ENCODE peak calls at places on chromosomes 4 and X, in four cellular contexts. G is astrocyte of the cerebellum, D is GM06990, B is Peyer's patch. K is an unnamed sample.

GRCh38 chr4:55507612-55508011 is 39.1 kb downstream of the CLOCK start:
- DNase-seq in G (no peak), D (no peak), B (no peak), K (no peak)

GRCh38 chrX:50609796-50610195 is 139.2 kb upstream of the DGKK start:
- DNase-seq in G (no peak), D (no peak), B (no peak), K (no peak)

GRCh38 chr4:69546121-69546520 is 50.4 kb upstream of the UGT2B4 start:
- DNase-seq in G (no peak), D (no peak), B (no peak), K (no peak)

GRCh38 chr4:158590219-158590618 is 68.5 kb downstream of the RXFP1 start:
- DNase-seq in G (no peak), D (no peak), B (no peak), K (no peak)

GRCh38 chr4:103207673-103208072 is 9.5 kb upstream of the CENPE start:
- DNase-seq in G (no peak), D (no peak), B (no peak), K (no peak)

GRCh38 chr4:78954048-78954666 is 14.9 kb upstream of the PAQR3 start:
- DNase-seq in G (no peak), D (no peak), B (no peak), K (no peak)

GRCh38 chr4:106985830-106986229 is 50.3 kb downstream of the DKK2 start:
- DNase-seq in G (peak; percentile 2), D (no peak), B (no peak), K (no peak)

GRCh38 chr4:110198472-110199419 is at the start of gene ELOVL6:
- DNase-seq in G (peak; percentile 44), D (peak; percentile 69), B (peak; percentile 76), K (no peak)

GRCh38 chr4:10063544-10064300 is 42.4 kb upstream of the SLC2A9 start:
- DNase-seq in G (peak; percentile 70), D (no peak), B (peak; percentile 57), K (peak; percentile 9)

GRCh38 chr4:156838761-156839160 is 132.8 kb downstream of the PDGFC start:
- DNase-seq in G (no peak), D (no peak), B (no peak), K (no peak)

GRCh38 chr4:185142911-185143595 is at the start of gene SLC25A4:
- DNase-seq in G (peak; percentile 19), D (peak; percentile 94), B (peak; percentile 94), K (no peak)

GRCh38 chr4:15238720-15239119 is 189.1 kb upstream of the C1QTNF7 start:
- DNase-seq in G (no peak), D (no peak), B (no peak), K (no peak)

GRCh38 chr4:24195976-24196736 is 306.3 kb upstream of the PPARGC1A start:
- DNase-seq in G (no peak), D (no peak), B (no peak), K (no peak)

GRCh38 chrX:15606064-15606590 is 5.4 kb upstream of the ACE2 start:
- DNase-seq in G (no peak), D (no peak), B (no peak), K (no peak)
- H3K4me3 ChIP-seq in G (no peak overlapping the region), D (no peak overlapping the region), B (no peak overlapping the region), K (no peak overlapping the region)

GRCh38 chrX:39137363-39137954 is 336.2 kb downstream of the MID1IP1 start:
- DNase-seq in G (no peak), D (no peak), B (no peak), K (no peak)

DNA sequence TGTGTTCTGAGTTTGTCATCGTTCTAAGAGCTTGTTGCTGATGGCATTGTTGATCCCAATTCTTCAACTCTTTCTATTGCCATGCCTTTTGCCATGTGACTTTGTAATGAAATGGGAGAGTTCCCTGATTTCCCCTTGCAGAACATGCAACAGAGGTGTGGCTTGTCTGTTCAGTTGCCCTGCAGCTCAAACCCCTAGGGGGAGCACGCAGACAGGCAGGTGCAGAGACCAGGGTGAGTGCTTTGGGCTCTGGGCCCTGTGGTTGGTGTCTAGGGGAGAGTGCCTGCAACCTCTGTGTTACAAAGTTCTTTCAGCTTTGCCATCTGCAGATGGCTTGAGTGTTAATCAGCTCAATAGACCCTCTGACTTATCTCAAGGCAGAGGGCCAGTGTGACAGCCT is 332.7 kb downstream of the MID1IP1 start:
- DNase-seq in G (no peak), D (no peak), B (peak; percentile 66), K (no peak)
- H3K4me3 ChIP-seq in G (no peak overlapping the region), D (no peak overlapping the region), B (no peak overlapping the region), K (no peak overlapping the region)

DNA sequence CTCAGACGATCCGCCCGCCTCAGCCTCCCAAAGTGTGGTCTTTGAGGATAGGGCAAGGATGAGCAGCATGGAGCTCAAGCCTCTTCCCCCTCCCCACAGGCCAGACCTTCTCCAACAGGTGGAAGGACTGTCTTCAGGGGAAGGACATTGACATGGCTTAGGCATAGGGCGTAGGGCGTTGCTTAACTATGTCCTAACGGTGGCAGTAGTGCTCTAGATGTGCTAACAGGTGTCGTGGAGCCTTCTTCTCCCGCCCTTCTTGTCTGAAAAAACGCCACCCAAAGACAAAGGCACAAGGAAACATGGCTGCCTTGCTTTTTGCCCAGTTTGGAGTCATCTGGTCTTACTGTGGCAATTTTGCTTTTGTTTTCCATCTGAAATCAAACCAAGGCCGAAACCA is 219.8 kb downstream of the OR13H1 start:
- DNase-seq in G (peak; percentile 82), D (peak; percentile 74), B (peak; percentile 94), K (no peak)
- H3K4me3 ChIP-seq in G (peak overlapping the region; percentile 27), D (peak overlapping the region; percentile 39), B (peak overlapping the region; percentile 36), K (no peak overlapping the region)

DNA sequence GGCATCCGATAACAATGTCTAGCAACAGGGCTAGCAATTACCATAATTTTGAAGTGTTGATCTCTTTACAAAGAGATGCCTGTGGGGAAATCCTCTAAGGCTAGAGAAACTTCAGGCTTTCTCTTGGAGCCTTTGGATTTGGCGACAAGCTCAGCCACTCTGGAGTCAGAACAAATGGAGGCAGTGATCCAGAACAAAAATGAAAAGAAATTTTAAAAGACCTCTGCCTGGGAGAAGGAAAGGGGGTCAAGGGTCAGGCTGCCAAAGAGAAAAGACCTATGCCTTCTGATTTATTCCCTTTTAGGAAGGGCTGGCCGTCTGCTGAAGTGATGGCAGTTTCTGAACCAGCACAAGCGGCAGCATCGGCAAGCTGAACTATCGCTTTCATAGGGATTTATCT is 140.8 kb upstream of the SFRP2 start:
- DNase-seq in G (no peak), D (no peak), B (no peak), K (no peak)
- H3K4me3 ChIP-seq in G (no peak overlapping the region), D (no peak overlapping the region), B (no peak overlapping the region), K (no peak overlapping the region)

GRCh38 chrX:118685393-118685792 is 42.0 kb upstream of the IL13RA1 start:
- DNase-seq in G (no peak), D (no peak), B (no peak), K (no peak)

GRCh38 chrX:118694628-118695027 is 32.8 kb upstream of the IL13RA1 start:
- DNase-seq in G (no peak), D (no peak), B (no peak), K (peak; percentile 11)

GRCh38 chrX:118693843-118694242 is 33.6 kb upstream of the IL13RA1 start:
- DNase-seq in G (no peak), D (no peak), B (no peak), K (no peak)

GRCh38 chrX:118688935-118689334 is 38.5 kb upstream of the IL13RA1 start:
- DNase-seq in G (no peak), D (no peak), B (no peak), K (no peak)
- H3K4me3 ChIP-seq in G (no peak overlapping the region), D (no peak overlapping the region), B (no peak overlapping the region), K (no peak overlapping the region)

K was measured in BJ.